ENCODE peak calls at places on chromosomes 11 and 22, in nine cellular contexts. F is mesendoderm, V is ovary, R is heart left ventricle, U is astrocyte, S is adrenal gland, P is psoas muscle, Z is upper lobe of right lung, J is fibroblast of lung. G is an unnamed sample. For H3K36me3, the result is how much of the 10 kb centered on the place peaks cover.

GRCh38 chr11:2260491-2261364 is 9.7 kb downstream of the ASCL2 start:
- DNase-seq in F (no peak), U (no peak), R (no peak), P (peak), J (no peak), Z (no peak), S (no peak), V (peak), G (no peak)

GRCh38 chr11:26649884-26650283 is 72.0 kb downstream of the SLC5A12 start:
- DNase-seq in U (peak), F (peak), S (peak), R (no peak), P (no peak), V (no peak), Z (no peak), J (peak), G (peak)

GRCh38 chr11:61290905-61291690 is 4.0 kb downstream of the VWCE start:
- DNase-seq in U (no peak), S (no peak), F (peak), R (no peak), J (no peak), V (no peak), Z (no peak), P (no peak), G (no peak)

GRCh38 chr11:2929511-2929879 is 275 bp upstream of the PHLDA2 start:
- DNase-seq in Z (peak), F (no peak), S (peak), P (peak), J (peak), V (peak), R (peak), U (peak), G (peak)

GRCh38 chr11:61339490-61339878 is 6.5 kb downstream of the TKFC start:
- DNase-seq in Z (no peak), J (no peak), F (no peak), S (no peak), U (no peak), P (no peak), R (no peak), V (no peak), G (no peak)

GRCh38 chr22:43829904-43830851 is 18.1 kb upstream of the EFCAB6 start:
- DNase-seq in U (peak), Z (peak), R (peak), J (peak), P (peak), F (no peak), S (no peak), V (no peak), G (no peak)

GRCh38 chr11:83249972-83250593 is 36.1 kb downstream of the CCDC90B start:
- DNase-seq in U (no peak), P (no peak), S (peak), J (peak), F (peak), V (no peak), R (no peak), Z (no peak), G (peak)

GRCh38 chr11:11179239-11179638 is 173.8 kb downstream of the CSNK2A3 start:
- DNase-seq in Z (no peak), U (peak), R (no peak), P (no peak), S (peak), V (no peak), J (peak), F (peak), G (peak)

GRCh38 chr11:118605116-118605867 is 2.1 kb upstream of the PHLDB1 start:
- DNase-seq in U (peak), V (peak), Z (no peak), S (peak), R (peak), P (peak), F (peak), J (peak), G (peak)

GRCh38 chr11:77084581-77085191 is 17.9 kb downstream of the CAPN5 start:
- DNase-seq in S (peak), J (no peak), R (peak), Z (peak), V (peak), P (peak), U (no peak), F (no peak), G (no peak)

GRCh38 chr11:75815345-75815983 is 454 bp downstream of the UVRAG start:
- DNase-seq in J (peak), Z (no peak), R (peak), F (peak), U (peak), S (peak), V (no peak), P (peak), G (peak)

GRCh38 chr11:110000045-110000502 is 93.1 kb upstream of the ZC3H12C start:
- DNase-seq in U (peak), P (no peak), Z (no peak), V (no peak), J (peak), F (no peak), S (peak), R (no peak), G (peak)

GRCh38 chr22:45597460-45598192 is 74.0 kb upstream of the ATXN10 start:
- DNase-seq in Z (no peak), U (no peak), R (peak), S (no peak), J (no peak), P (peak), V (no peak), F (no peak), G (no peak)

GRCh38 chr11:64358907-64359711 is at the start of gene RPS6KA4:
- DNase-seq in Z (peak), U (peak), F (peak), P (peak), S (peak), R (peak), J (peak), V (peak), G (peak)

GRCh38 chr11:82105331-82105992 is 628.2 kb downstream of the FAM181B start:
- DNase-seq in U (no peak), J (no peak), V (no peak), P (no peak), Z (no peak), F (no peak), R (no peak), S (no peak), G (no peak)

GRCh38 chr11:1499261-1499890 is 12.8 kb upstream of the MOB2 start:
- DNase-seq in S (no peak), U (no peak), F (no peak), J (no peak), V (peak), R (peak), P (peak), Z (peak), G (no peak)

GRCh38 chr11:113091578-113091844 is 130.3 kb downstream of the NCAM1 start:
- DNase-seq in P (no peak), R (no peak), Z (no peak), J (no peak), S (no peak), U (no peak), F (no peak), V (no peak), G (no peak)

GRCh38 chr11:115527534-115528125 is 23.4 kb upstream of the CADM1 start:
- DNase-seq in S (no peak), U (no peak), Z (no peak), F (peak), R (no peak), V (no peak), J (no peak), P (no peak), G (no peak)

GRCh38 chr22:37848587-37849088 is 581 bp upstream of the EIF3L start:
- DNase-seq in V (no peak), R (no peak), S (no peak), F (peak), Z (no peak), U (no peak), J (peak), P (no peak), G (no peak)

GRCh38 chr11:44583353-44583669 is 17.8 kb downstream of the CD82 start:
- DNase-seq in F (no peak), S (no peak), P (no peak), Z (no peak), J (no peak), V (no peak), R (no peak), U (no peak), G (no peak)

GRCh38 chr11:18310800-18311340 is 11.1 kb downstream of the HPS5 start:
- DNase-seq in J (no peak), P (no peak), S (peak), F (no peak), V (no peak), U (peak), Z (no peak), R (no peak), G (peak)

DNA sequence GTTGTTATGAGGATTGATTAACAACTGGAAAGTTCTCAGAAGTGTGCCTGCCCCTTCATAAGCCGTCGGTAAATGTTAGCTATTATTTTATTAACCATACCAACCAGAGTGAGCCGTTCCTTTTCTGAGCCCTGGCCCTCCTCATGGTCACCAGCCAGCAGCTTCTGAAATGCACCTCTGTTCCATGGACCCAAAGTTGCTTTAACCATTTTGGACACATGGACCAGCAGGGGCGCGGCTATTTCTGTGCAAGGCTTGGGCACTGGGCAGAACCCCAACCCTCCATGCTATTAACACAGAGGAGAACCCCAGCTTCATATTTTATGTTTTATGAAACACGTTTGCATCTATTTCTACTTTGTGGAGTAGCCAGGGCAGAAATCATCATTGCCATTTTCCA is 18.6 kb upstream of the SCGB1A1 start:
- DNase-seq in J (no peak), R (no peak), F (no peak), U (no peak), P (no peak), Z (peak), S (no peak), V (peak), G (no peak)
- H3K4me3 ChIP-seq in J (no peak), R (no peak), F (no peak), U (no peak), P (peak), Z (no peak), S (no peak), V (no peak), G (no peak)

DNA sequence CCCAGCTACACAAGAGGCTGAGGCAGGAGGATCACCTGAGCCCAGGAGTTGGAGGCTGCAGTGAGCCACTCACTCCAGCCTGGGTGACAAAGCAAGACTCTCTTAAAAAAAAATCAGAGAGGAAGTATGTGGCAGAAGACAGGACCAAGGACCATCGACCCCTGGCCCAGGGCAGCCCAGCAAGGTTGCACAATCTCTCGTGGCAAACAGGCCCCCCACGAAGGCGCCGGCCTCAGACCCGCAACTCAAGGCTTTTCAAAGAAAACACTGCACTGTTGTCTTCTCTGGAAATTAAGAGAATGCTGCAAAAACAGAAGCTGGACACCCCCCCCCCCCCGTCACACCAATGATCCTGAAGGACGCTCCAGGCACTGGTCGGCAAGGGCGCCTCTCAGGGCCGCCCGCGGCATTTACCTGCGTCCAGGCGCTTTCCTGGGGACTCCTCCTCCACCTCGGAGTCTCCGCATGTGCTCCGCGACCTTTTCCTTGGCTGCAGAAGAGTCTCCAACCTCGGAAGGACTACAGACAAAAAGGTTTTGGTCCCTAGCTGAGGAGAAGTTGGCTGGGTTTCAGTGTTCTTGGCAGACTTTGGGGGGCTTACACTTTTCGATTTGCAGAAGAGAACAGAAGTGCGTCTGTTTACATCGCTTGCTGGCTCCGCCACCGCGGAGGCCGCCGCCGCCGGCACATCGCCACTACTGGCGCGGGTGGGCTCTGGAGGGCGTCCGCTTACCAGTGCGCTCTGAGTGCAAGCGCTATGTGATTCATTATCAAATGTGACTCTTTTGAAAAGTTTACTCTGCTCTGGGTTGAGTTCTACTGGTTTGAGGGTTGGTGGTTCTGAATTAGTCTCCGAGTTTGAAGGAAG is 40.5 kb downstream of the BRD1 start:
- DNase-seq in P (peak), S (no peak), V (peak), Z (no peak), F (no peak), R (peak), J (no peak), U (no peak), G (no peak)
- H3K36me3 ChIP-seq in P (under half), S (half or more), V (under half), Z (half or more), F (under half), R (under half), J (under half), U (under half), G (under half)

GRCh38 chr11:285021-285893 is 3.7 kb upstream of the PGGHG start:
- DNase-seq in Z (peak), J (no peak), P (peak), S (no peak), V (no peak), R (no peak), F (no peak), U (no peak), G (no peak)

GRCh38 chr11:284081-285020 is 4.6 kb upstream of the PGGHG start:
- DNase-seq in U (no peak), S (no peak), J (no peak), Z (peak), F (no peak), R (peak), V (no peak), P (peak), G (no peak)

GRCh38 chr11:282630-283360 is 4.6 kb downstream of the NLRP6 start:
- DNase-seq in R (no peak), F (no peak), V (no peak), U (no peak), J (no peak), S (no peak), P (peak), Z (no peak), G (no peak)

GRCh38 chr11:282171-282570 is 4.0 kb downstream of the NLRP6 start:
- DNase-seq in R (no peak), U (no peak), V (no peak), S (no peak), P (peak), F (no peak), Z (no peak), J (no peak), G (no peak)

GRCh38 chr11:283405-284080 is 5.3 kb downstream of the NLRP6 start:
- DNase-seq in F (no peak), U (no peak), J (no peak), Z (no peak), P (peak), S (no peak), V (no peak), R (no peak), G (no peak)
- H3K27ac ChIP-seq in F (no peak), U (no peak), J (no peak), Z (no peak), P (no peak), S (no peak), V (no peak), R (no peak), G (no peak)

GRCh38 chr22:42263944-42264343 is 6.5 kb downstream of the TCF20 start:
- DNase-seq in F (no peak), V (no peak), R (no peak), Z (no peak), P (no peak), J (no peak), U (no peak), S (no peak), G (no peak)
- H3K4me3 ChIP-seq in F (no peak), V (no peak), R (no peak), Z (no peak), P (no peak), J (no peak), U (no peak), S (no peak), G (no peak)

GRCh38 chr11:65634440-65634839 is 3.5 kb upstream of the SIPA1 start:
- DNase-seq in J (no peak), V (no peak), F (no peak), P (no peak), U (no peak), Z (no peak), S (no peak), R (no peak), G (no peak)

GRCh38 chr11:65634140-65634436 is 3.8 kb upstream of the SIPA1 start:
- DNase-seq in R (no peak), S (no peak), J (no peak), F (no peak), P (no peak), V (no peak), U (no peak), Z (no peak), G (no peak)

GRCh38 chr11:65633390-65634139 is 4.3 kb upstream of the SIPA1 start:
- DNase-seq in P (no peak), U (no peak), F (no peak), V (no peak), Z (no peak), S (no peak), R (no peak), J (no peak), G (no peak)

GRCh38 chr11:65636108-65636809 is 1.6 kb upstream of the SIPA1 start:
- DNase-seq in R (no peak), V (no peak), F (no peak), U (no peak), S (no peak), P (no peak), J (no peak), Z (no peak), G (no peak)

GRCh38 chr11:65634905-65635731 is 2.8 kb upstream of the SIPA1 start:
- DNase-seq in U (no peak), Z (no peak), P (no peak), J (no peak), V (peak), R (no peak), S (no peak), F (no peak), G (no peak)
- H3K36me3 ChIP-seq in U (under half), Z (half or more), P (half or more), J (under half), V (under half), R (under half), S (half or more), F (under half), G (under half)

DNA sequence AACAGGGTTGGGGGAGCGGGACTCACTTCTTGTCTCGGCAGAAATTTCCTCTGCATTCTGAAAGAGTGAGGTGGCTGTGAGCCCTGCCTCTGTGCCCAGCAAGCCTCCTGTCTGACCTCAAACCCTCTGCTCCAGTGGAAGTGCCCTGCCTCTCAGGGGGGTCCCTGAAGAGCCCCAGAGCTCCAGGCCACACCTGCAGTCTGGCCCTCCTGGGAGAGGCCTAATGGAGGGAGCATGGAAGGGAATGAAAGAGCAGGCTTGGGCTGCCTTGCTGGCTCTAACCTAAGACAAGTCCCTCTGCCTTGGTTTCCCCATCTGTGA is 14.9 kb downstream of the ARHGEF17 start:
- DNase-seq in U (no peak), R (no peak), J (no peak), F (no peak), S (no peak), Z (no peak), V (no peak), P (peak), G (no peak)
- H3K27ac ChIP-seq in U (peak), R (peak), J (peak), F (peak), S (peak), Z (peak), V (peak), P (peak), G (peak)

GRCh38 chr11:43547411-43547718 is 133.2 kb upstream of the HSD17B12 start:
- DNase-seq in F (no peak), V (peak), Z (peak), R (no peak), J (no peak), P (no peak), S (peak), U (no peak), G (no peak)
- H3K4me3 ChIP-seq in F (no peak), V (peak), Z (peak), R (peak), J (no peak), P (peak), S (peak), U (no peak), G (no peak)

DNA sequence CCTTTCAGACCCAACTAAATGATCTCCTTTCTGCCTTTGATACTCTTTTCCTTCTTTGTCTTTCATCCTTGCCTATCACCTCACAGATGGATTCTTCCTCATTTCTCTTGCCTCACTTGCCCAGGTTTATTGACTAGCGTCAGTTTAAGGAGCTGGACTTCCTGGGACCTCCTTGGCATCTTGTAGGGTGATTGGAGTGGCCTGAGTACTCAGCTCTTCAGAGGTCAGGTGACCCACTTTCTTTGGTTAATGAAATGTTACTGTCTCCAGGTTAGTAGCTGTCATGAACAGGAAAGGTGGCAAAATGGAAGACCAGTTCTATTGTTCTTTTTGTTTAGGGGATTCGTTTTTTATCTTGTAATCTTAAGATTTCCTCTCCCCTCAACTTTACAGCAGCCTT is 4.6 kb upstream of the BACE1-AS start:
- DNase-seq in S (no peak), Z (no peak), U (no peak), R (no peak), V (no peak), P (no peak), F (no peak), J (no peak), G (no peak)
- H3K36me3 ChIP-seq in S (half or more), Z (half or more), U (under half), R (under half), V (under half), P (half or more), F (under half), J (under half), G (half or more)

GRCh38 chr11:128767518-128767917 is 73.6 kb downstream of the FLI1 start:
- DNase-seq in J (no peak), V (no peak), S (no peak), Z (no peak), U (peak), P (no peak), F (no peak), R (no peak), G (peak)
- H3K27ac ChIP-seq in J (no peak), V (no peak), S (no peak), Z (no peak), U (peak), P (no peak), F (no peak), R (no peak), G (no peak)